ENCODE peak calls at places on chromosomes 2 and 18, in eight cellular contexts. One of them, this sample, is unnamed. For H3K36me3, the result is how much of the 10 kb centered on the place peaks cover.

GRCh38 chr18:6409933-6410332 is 4.8 kb downstream of the L3MBTL4 start:
- DNase-seq in kidney: no peak
- DNase-seq in pancreas: no peak
- DNase-seq in endothelial cell of umbilical vein: no peak
- DNase-seq in HepG2: no peak
- DNase-seq in OCI-LY7: no peak
- DNase-seq in bronchial epithelial cell: no peak
- DNase-seq in adrenal gland: no peak
- DNase-seq in this sample: no peak

GRCh38 chr2:120710256-120710655 is 25.4 kb upstream of the GLI2 start:
- DNase-seq in kidney: no peak
- DNase-seq in pancreas: no peak
- DNase-seq in endothelial cell of umbilical vein: no peak
- DNase-seq in HepG2: no peak
- DNase-seq in OCI-LY7: no peak
- DNase-seq in bronchial epithelial cell: no peak
- DNase-seq in adrenal gland: no peak
- DNase-seq in this sample: peak

GRCh38 chr18:13611058-13611615 is 115.2 kb downstream of the FAM210A start:
- DNase-seq in kidney: no peak
- DNase-seq in pancreas: no peak
- DNase-seq in endothelial cell of umbilical vein: peak
- DNase-seq in HepG2: no peak
- DNase-seq in OCI-LY7: peak
- DNase-seq in bronchial epithelial cell: no peak
- DNase-seq in adrenal gland: no peak
- DNase-seq in this sample: peak

GRCh38 chr18:11518788-11519685 is 90.4 kb upstream of the SLC35G4 start:
- DNase-seq in kidney: peak
- DNase-seq in pancreas: peak
- DNase-seq in endothelial cell of umbilical vein: peak
- DNase-seq in HepG2: peak
- DNase-seq in OCI-LY7: peak
- DNase-seq in bronchial epithelial cell: peak
- DNase-seq in adrenal gland: peak
- DNase-seq in this sample: peak

GRCh38 chr18:11154369-11154982 is 5.1 kb upstream of the PIEZO2 start:
- DNase-seq in kidney: no peak
- DNase-seq in pancreas: no peak
- DNase-seq in endothelial cell of umbilical vein: peak
- DNase-seq in HepG2: peak
- DNase-seq in OCI-LY7: peak
- DNase-seq in bronchial epithelial cell: peak
- DNase-seq in adrenal gland: no peak
- DNase-seq in this sample: no peak

GRCh38 chr2:31922542-31923408 is 88.0 kb downstream of the MEMO1 start:
- DNase-seq in kidney: no peak
- DNase-seq in pancreas: no peak
- DNase-seq in endothelial cell of umbilical vein: no peak
- DNase-seq in HepG2: no peak
- DNase-seq in OCI-LY7: no peak
- DNase-seq in bronchial epithelial cell: peak
- DNase-seq in adrenal gland: no peak
- DNase-seq in this sample: no peak

GRCh38 chr2:109331864-109332848 is 203.2 kb downstream of the SH3RF3 start:
- DNase-seq in kidney: peak
- DNase-seq in pancreas: peak
- DNase-seq in endothelial cell of umbilical vein: peak
- DNase-seq in HepG2: peak
- DNase-seq in OCI-LY7: no peak
- DNase-seq in bronchial epithelial cell: peak
- DNase-seq in adrenal gland: peak
- DNase-seq in this sample: peak

GRCh38 chr2:214995926-214996670 is 142.3 kb downstream of the ABCA12 start:
- DNase-seq in kidney: no peak
- DNase-seq in pancreas: no peak
- DNase-seq in endothelial cell of umbilical vein: no peak
- DNase-seq in HepG2: no peak
- DNase-seq in OCI-LY7: no peak
- DNase-seq in bronchial epithelial cell: no peak
- DNase-seq in adrenal gland: no peak
- DNase-seq in this sample: no peak

GRCh38 chr2:176583530-176584101 is 314.4 kb downstream of the MTX2 start:
- DNase-seq in kidney: peak
- DNase-seq in pancreas: no peak
- DNase-seq in endothelial cell of umbilical vein: peak
- DNase-seq in HepG2: no peak
- DNase-seq in OCI-LY7: no peak
- DNase-seq in bronchial epithelial cell: peak
- DNase-seq in adrenal gland: no peak
- DNase-seq in this sample: peak

GRCh38 chr2:32647180-32647651 is 19.4 kb downstream of the TTC27 start:
- DNase-seq in kidney: no peak
- DNase-seq in pancreas: no peak
- DNase-seq in endothelial cell of umbilical vein: no peak
- DNase-seq in HepG2: no peak
- DNase-seq in OCI-LY7: no peak
- DNase-seq in bronchial epithelial cell: peak
- DNase-seq in adrenal gland: no peak
- DNase-seq in this sample: peak

GRCh38 chr18:76604642-76605240 is 109.7 kb upstream of the ZNF516 start:
- DNase-seq in kidney: no peak
- DNase-seq in pancreas: no peak
- DNase-seq in endothelial cell of umbilical vein: no peak
- DNase-seq in HepG2: no peak
- DNase-seq in OCI-LY7: no peak
- DNase-seq in bronchial epithelial cell: peak
- DNase-seq in adrenal gland: no peak
- DNase-seq in this sample: no peak

GRCh38 chr2:226721541-226721940 is 78.1 kb downstream of the IRS1 start:
- DNase-seq in kidney: peak
- DNase-seq in pancreas: no peak
- DNase-seq in endothelial cell of umbilical vein: no peak
- DNase-seq in HepG2: no peak
- DNase-seq in OCI-LY7: no peak
- DNase-seq in bronchial epithelial cell: no peak
- DNase-seq in adrenal gland: no peak
- DNase-seq in this sample: no peak

GRCh38 chr2:216775043-216775453 is 79.7 kb upstream of the IGFBP5 start:
- DNase-seq in kidney: peak
- DNase-seq in pancreas: no peak
- DNase-seq in endothelial cell of umbilical vein: no peak
- DNase-seq in HepG2: peak
- DNase-seq in OCI-LY7: no peak
- DNase-seq in bronchial epithelial cell: peak
- DNase-seq in adrenal gland: peak
- DNase-seq in this sample: peak

GRCh38 chr2:86790828-86791561 is at the start of gene CD8A:
- DNase-seq in kidney: no peak
- DNase-seq in pancreas: no peak
- DNase-seq in endothelial cell of umbilical vein: no peak
- DNase-seq in HepG2: no peak
- DNase-seq in OCI-LY7: no peak
- DNase-seq in bronchial epithelial cell: peak
- DNase-seq in adrenal gland: no peak
- DNase-seq in this sample: peak

GRCh38 chr2:161370981-161371380 is 45.1 kb upstream of the TBR1 start:
- DNase-seq in kidney: no peak
- DNase-seq in pancreas: no peak
- DNase-seq in endothelial cell of umbilical vein: no peak
- DNase-seq in HepG2: no peak
- DNase-seq in OCI-LY7: no peak
- DNase-seq in bronchial epithelial cell: no peak
- DNase-seq in adrenal gland: no peak
- DNase-seq in this sample: no peak

GRCh38 chr2:118255301-118255700 is 167.0 kb downstream of the INSIG2 start:
- DNase-seq in kidney: no peak
- DNase-seq in pancreas: no peak
- DNase-seq in endothelial cell of umbilical vein: no peak
- DNase-seq in HepG2: no peak
- DNase-seq in OCI-LY7: no peak
- DNase-seq in bronchial epithelial cell: no peak
- DNase-seq in adrenal gland: no peak
- DNase-seq in this sample: no peak

GRCh38 chr2:178579006-178579405 is 98.7 kb downstream of the PLEKHA3 start:
- DNase-seq in kidney: no peak
- DNase-seq in pancreas: no peak
- DNase-seq in endothelial cell of umbilical vein: no peak
- DNase-seq in HepG2: no peak
- DNase-seq in OCI-LY7: no peak
- DNase-seq in bronchial epithelial cell: no peak
- DNase-seq in adrenal gland: no peak
- DNase-seq in this sample: peak

GRCh38 chr2:219443697-219444023 is 9.0 kb downstream of the SPEG start:
- DNase-seq in kidney: no peak
- DNase-seq in pancreas: no peak
- DNase-seq in endothelial cell of umbilical vein: no peak
- DNase-seq in HepG2: no peak
- DNase-seq in OCI-LY7: no peak
- DNase-seq in bronchial epithelial cell: no peak
- DNase-seq in adrenal gland: no peak
- DNase-seq in this sample: no peak

GRCh38 chr2:113784823-113785744 is 28.6 kb upstream of the SLC35F5 start:
- DNase-seq in kidney: no peak
- DNase-seq in pancreas: peak
- DNase-seq in endothelial cell of umbilical vein: no peak
- DNase-seq in HepG2: no peak
- DNase-seq in OCI-LY7: no peak
- DNase-seq in bronchial epithelial cell: no peak
- DNase-seq in adrenal gland: peak
- DNase-seq in this sample: no peak

GRCh38 chr2:207711750-207712487 is 479 bp downstream of the CCNYL1 start:
- DNase-seq in kidney: peak
- DNase-seq in pancreas: peak
- DNase-seq in endothelial cell of umbilical vein: peak
- DNase-seq in HepG2: no peak
- DNase-seq in OCI-LY7: peak
- DNase-seq in bronchial epithelial cell: no peak
- DNase-seq in adrenal gland: no peak
- DNase-seq in this sample: peak

GRCh38 chr2:9375857-9376428 is 47.4 kb downstream of the ITGB1BP1 start:
- DNase-seq in kidney: no peak
- DNase-seq in pancreas: no peak
- DNase-seq in endothelial cell of umbilical vein: no peak
- DNase-seq in HepG2: no peak
- DNase-seq in OCI-LY7: peak
- DNase-seq in bronchial epithelial cell: no peak
- DNase-seq in adrenal gland: no peak
- DNase-seq in this sample: no peak
- TF ChIP-seq CTCF in kidney: no peak
- TF ChIP-seq CTCF in pancreas: no peak
- TF ChIP-seq CTCF in endothelial cell of umbilical vein: no peak
- TF ChIP-seq CTCF in HepG2: peak
- TF ChIP-seq CTCF in OCI-LY7: peak
- TF ChIP-seq CTCF in bronchial epithelial cell: no peak
- TF ChIP-seq CTCF in adrenal gland: no peak
- TF ChIP-seq CTCF in this sample: no peak

GRCh38 chr18:34097312-34097711 is 127.4 kb downstream of the NOL4 start:
- DNase-seq in kidney: no peak
- DNase-seq in pancreas: no peak
- DNase-seq in endothelial cell of umbilical vein: no peak
- DNase-seq in HepG2: no peak
- DNase-seq in OCI-LY7: no peak
- DNase-seq in bronchial epithelial cell: peak
- DNase-seq in adrenal gland: no peak
- DNase-seq in this sample: peak

GRCh38 chr18:34094148-34094547 is 130.6 kb downstream of the NOL4 start:
- DNase-seq in kidney: no peak
- DNase-seq in pancreas: no peak
- DNase-seq in endothelial cell of umbilical vein: no peak
- DNase-seq in HepG2: no peak
- DNase-seq in OCI-LY7: no peak
- DNase-seq in bronchial epithelial cell: no peak
- DNase-seq in adrenal gland: no peak
- DNase-seq in this sample: no peak

GRCh38 chr18:34092796-34093195 is 131.9 kb downstream of the NOL4 start:
- DNase-seq in kidney: no peak
- DNase-seq in pancreas: no peak
- DNase-seq in endothelial cell of umbilical vein: no peak
- DNase-seq in HepG2: no peak
- DNase-seq in OCI-LY7: no peak
- DNase-seq in bronchial epithelial cell: no peak
- DNase-seq in adrenal gland: no peak
- DNase-seq in this sample: no peak

DNA sequence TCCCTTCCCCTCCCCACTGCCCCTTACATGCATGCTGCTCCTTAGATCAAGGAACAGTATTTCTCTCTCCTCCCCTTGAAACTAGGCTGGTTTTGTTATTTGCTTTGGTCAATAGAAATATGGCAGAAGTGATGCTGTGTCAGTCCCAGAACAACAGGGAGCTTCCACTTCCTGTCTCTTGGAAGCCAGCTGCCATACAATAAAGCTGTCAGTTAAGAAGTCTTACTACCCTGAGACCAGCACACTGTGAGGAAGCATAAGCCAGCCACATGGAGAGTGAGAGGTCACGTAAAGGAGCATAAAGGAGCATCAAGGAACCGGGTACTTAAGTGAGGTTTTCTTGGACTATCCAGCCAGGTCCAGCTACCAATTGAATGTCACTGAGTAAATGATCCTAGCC is 126.6 kb downstream of the NOL4 start:
- DNase-seq in kidney: no peak
- DNase-seq in pancreas: no peak
- DNase-seq in endothelial cell of umbilical vein: no peak
- DNase-seq in HepG2: no peak
- DNase-seq in OCI-LY7: no peak
- DNase-seq in bronchial epithelial cell: no peak
- DNase-seq in adrenal gland: no peak
- DNase-seq in this sample: no peak
- H3K4me3 ChIP-seq in kidney: no peak
- H3K4me3 ChIP-seq in pancreas: no peak
- H3K4me3 ChIP-seq in endothelial cell of umbilical vein: no peak
- H3K4me3 ChIP-seq in HepG2: no peak
- H3K4me3 ChIP-seq in OCI-LY7: no peak
- H3K4me3 ChIP-seq in bronchial epithelial cell: no peak
- H3K4me3 ChIP-seq in adrenal gland: no peak
- H3K4me3 ChIP-seq in this sample: no peak

GRCh38 chr2:28880193-28880592 is 10.1 kb upstream of the TRMT61B start:
- DNase-seq in kidney: no peak
- DNase-seq in pancreas: no peak
- DNase-seq in endothelial cell of umbilical vein: no peak
- DNase-seq in HepG2: no peak
- DNase-seq in OCI-LY7: no peak
- DNase-seq in bronchial epithelial cell: no peak
- DNase-seq in adrenal gland: no peak
- DNase-seq in this sample: no peak
- H3K36me3 ChIP-seq in kidney: under half
- H3K36me3 ChIP-seq in pancreas: under half
- H3K36me3 ChIP-seq in endothelial cell of umbilical vein: under half
- H3K36me3 ChIP-seq in HepG2: under half
- H3K36me3 ChIP-seq in OCI-LY7: under half
- H3K36me3 ChIP-seq in bronchial epithelial cell: under half
- H3K36me3 ChIP-seq in adrenal gland: under half
- H3K36me3 ChIP-seq in this sample: under half

DNA sequence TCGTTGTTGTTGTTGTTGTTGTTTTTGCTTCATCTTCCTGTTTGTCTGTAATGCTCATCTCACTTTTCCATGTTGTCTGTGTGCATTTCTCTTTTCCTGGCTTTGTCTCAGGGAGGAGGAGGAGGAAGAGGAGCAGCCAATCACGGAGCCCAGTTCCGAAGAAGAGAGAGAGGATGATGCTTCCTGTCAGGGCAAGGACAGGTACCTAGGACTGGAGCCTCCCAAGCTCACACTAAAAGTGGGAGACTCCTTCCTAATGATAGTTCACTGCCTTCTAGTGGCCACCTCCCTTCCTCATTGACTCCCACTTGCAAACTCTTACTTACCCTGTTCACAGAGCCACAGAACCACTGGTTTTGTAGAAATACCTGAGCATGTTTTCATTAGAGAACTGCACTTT is 179.6 kb downstream of the TPGS2 start:
- DNase-seq in kidney: no peak
- DNase-seq in pancreas: no peak
- DNase-seq in endothelial cell of umbilical vein: no peak
- DNase-seq in HepG2: no peak
- DNase-seq in OCI-LY7: no peak
- DNase-seq in bronchial epithelial cell: no peak
- DNase-seq in adrenal gland: no peak
- DNase-seq in this sample: no peak
- TF ChIP-seq CTCF in kidney: no peak
- TF ChIP-seq CTCF in pancreas: no peak
- TF ChIP-seq CTCF in endothelial cell of umbilical vein: no peak
- TF ChIP-seq CTCF in HepG2: no peak
- TF ChIP-seq CTCF in OCI-LY7: no peak
- TF ChIP-seq CTCF in bronchial epithelial cell: no peak
- TF ChIP-seq CTCF in adrenal gland: no peak
- TF ChIP-seq CTCF in this sample: no peak

This sample was measured in brain microvascular endothelial cell.